ENCODE peak calls at places on chromosomes 1 and 21, in five cellular contexts. Q, H, U, B and K are unnamed samples.

GRCh38 chr1:41239988-41240610 is 2.0 kb downstream of the SCMH1 start:
- DNase-seq in U (no peak), B (no peak), Q (no peak), H (peak; percentile 16), K (no peak)

GRCh38 chr1:233112184-233113008 is 162.0 kb downstream of the NTPCR start:
- DNase-seq in Q (no peak), B (no peak), U (no peak), H (no peak), K (no peak)

GRCh38 chr1:238409947-238410346 is 519.2 kb upstream of the ZP4 start:
- DNase-seq in H (no peak), B (no peak), U (no peak), Q (no peak), K (no peak)

GRCh38 chr1:15357808-15358207 is 51.9 kb upstream of the EFHD2 start:
- DNase-seq in U (no peak), H (no peak), B (no peak), Q (no peak), K (no peak)

GRCh38 chr1:92481598-92482403 is 4.9 kb downstream of the GFI1 start:
- DNase-seq in Q (no peak), U (no peak), B (peak; percentile 20), H (no peak), K (no peak)

GRCh38 chr1:170415734-170416372 is 116.1 kb upstream of the GORAB start:
- DNase-seq in B (no peak), U (no peak), Q (no peak), H (no peak), K (no peak)

GRCh38 chr1:56424744-56425493 is 154.4 kb downstream of the PLPP3 start:
- DNase-seq in Q (peak; percentile 92), B (no peak), U (no peak), H (peak; percentile 43), K (peak; percentile 94)

GRCh38 chr1:237670296-237670695 is 220.4 kb downstream of the ZP4 start:
- DNase-seq in U (no peak), H (peak; percentile 4), Q (no peak), B (no peak), K (no peak)

GRCh38 chr1:42135426-42135825 is 17.8 kb upstream of the GUCA2B start:
- DNase-seq in U (no peak), Q (no peak), H (no peak), B (no peak), K (no peak)

GRCh38 chr1:67053535-67053784 is 488 bp downstream of the SLC35D1 start:
- DNase-seq in Q (peak; percentile 76), H (no peak), U (peak; percentile 52), B (peak; percentile 69), K (no peak)

GRCh38 chr21:46111193-46111571 is 13.3 kb downstream of the COL6A2 start:
- DNase-seq in U (no peak), H (no peak), Q (peak; percentile 49), B (peak; percentile 2), K (no peak)

GRCh38 chr1:159936284-159936904 is 9.0 kb downstream of the IGSF9 start:
- DNase-seq in Q (peak; percentile 77), B (peak; percentile 93), H (peak; percentile 78), U (peak; percentile 91), K (peak; percentile 71)

GRCh38 chr1:5724847-5725246 is 267.4 kb downstream of the NPHP4 start:
- DNase-seq in H (no peak), Q (no peak), B (no peak), U (peak; percentile 14), K (no peak)

GRCh38 chr1:153390938-153391710 is at the start of gene S100A8:
- DNase-seq in U (no peak), B (no peak), Q (peak; percentile 84), H (peak; percentile 82), K (peak; percentile 74)

GRCh38 chr21:15856813-15857212 is 127.0 kb downstream of the USP25 start:
- DNase-seq in H (no peak), B (no peak), U (no peak), Q (no peak), K (no peak)

GRCh38 chr1:16012590-16013219 is 5.1 kb downstream of the HSPB7 start:
- DNase-seq in H (no peak), B (no peak), U (no peak), Q (peak; percentile 95), K (peak; percentile 74)

GRCh38 chr1:177172866-177173265 is 2.1 kb downstream of the BRINP2 start:
- DNase-seq in Q (no peak), B (no peak), U (no peak), H (no peak), K (no peak)

GRCh38 chr1:41652346-41653124 is 168.1 kb upstream of the EDN2 start:
- DNase-seq in B (no peak), Q (no peak), U (no peak), H (no peak), K (no peak)

GRCh38 chr1:157878059-157878458 is 36.5 kb upstream of the CD5L start:
- DNase-seq in H (peak; percentile 33), U (no peak), Q (no peak), B (no peak), K (no peak)

GRCh38 chr1:13809461-13810159 is 109.6 kb downstream of the PRDM2 start:
- DNase-seq in Q (no peak), U (no peak), B (no peak), H (no peak), K (no peak)

GRCh38 chr1:42186172-42186571 is 21.6 kb upstream of the GUCA2A start:
- DNase-seq in Q (no peak), H (no peak), B (no peak), U (no peak), K (no peak)

GRCh38 chr1:226688056-226688748 is 50.9 kb downstream of the ITPKB start:
- DNase-seq in B (no peak), U (peak; percentile 32), Q (no peak), H (no peak), K (no peak)

GRCh38 chr1:147719029-147719703 is 41.2 kb downstream of the GJA5 start:
- DNase-seq in H (no peak), U (no peak), Q (no peak), B (no peak), K (no peak)

GRCh38 chr1:227546598-227547313 is 16.6 kb upstream of the ZNF678 start:
- DNase-seq in U (no peak), Q (no peak), B (no peak), H (no peak), K (no peak)

GRCh38 chr1:154749078-154749760 is 120.9 kb downstream of the KCNN3 start:
- DNase-seq in U (no peak), Q (no peak), H (no peak), B (no peak), K (no peak)

GRCh38 chr1:206556748-206557635 is 49.7 kb downstream of the RASSF5 start:
- DNase-seq in H (peak; percentile 58), Q (peak; percentile 85), B (peak; percentile 47), U (peak; percentile 91), K (peak; percentile 91)

GRCh38 chr1:12810691-12811408 is 19.7 kb downstream of the PRAMEF1 start:
- DNase-seq in H (peak; percentile 27), U (no peak), Q (no peak), B (no peak), K (no peak)

GRCh38 chr1:14095001-14095400 is 395.0 kb downstream of the PRDM2 start:
- DNase-seq in H (peak; percentile 27), B (no peak), Q (no peak), U (no peak), K (no peak)

DNA sequence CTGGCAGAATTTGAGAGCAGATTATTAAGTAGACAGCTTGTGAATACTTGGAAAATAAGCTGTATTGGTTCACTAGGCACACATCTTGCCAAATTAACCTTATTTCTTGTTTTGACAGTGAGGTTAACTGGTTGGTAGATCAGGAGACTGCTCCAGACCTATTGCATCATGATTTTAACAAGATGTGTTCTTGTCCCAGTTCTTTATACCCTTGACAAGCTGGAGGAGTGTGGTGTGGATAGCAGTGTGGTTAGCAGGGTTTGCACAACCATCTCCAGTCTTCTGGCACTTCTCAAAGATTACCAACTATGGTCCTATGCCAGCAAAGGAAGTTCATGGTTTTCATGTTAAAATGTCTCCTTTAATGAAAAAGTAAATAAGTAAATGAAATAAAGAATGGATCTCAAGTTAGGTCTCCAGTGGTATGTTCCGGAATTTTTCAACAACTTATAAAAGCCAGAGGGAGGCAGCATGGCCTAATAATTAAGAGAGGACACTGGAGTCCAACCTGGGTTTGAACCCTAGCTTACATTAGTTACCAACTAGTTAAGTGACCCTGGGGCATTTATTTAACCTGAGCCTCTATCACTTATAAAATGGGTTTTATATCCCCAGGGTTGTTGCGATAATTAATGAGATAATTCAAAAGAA is 34.1 kb downstream of the DDX20 start:
- DNase-seq in H (no peak), U (no peak), Q (no peak), B (no peak), K (no peak)
- TF ChIP-seq CTCF in H (no peak), U (no peak), Q (peak; percentile 25), B (no peak), K (no peak)

GRCh38 chr1:245337829-245338484 is 183.2 kb downstream of the KIF26B start:
- DNase-seq in Q (no peak), H (no peak), B (no peak), U (no peak), K (no peak)
- TF ChIP-seq CTCF in Q (no peak), H (no peak), B (no peak), U (no peak), K (no peak)

DNA sequence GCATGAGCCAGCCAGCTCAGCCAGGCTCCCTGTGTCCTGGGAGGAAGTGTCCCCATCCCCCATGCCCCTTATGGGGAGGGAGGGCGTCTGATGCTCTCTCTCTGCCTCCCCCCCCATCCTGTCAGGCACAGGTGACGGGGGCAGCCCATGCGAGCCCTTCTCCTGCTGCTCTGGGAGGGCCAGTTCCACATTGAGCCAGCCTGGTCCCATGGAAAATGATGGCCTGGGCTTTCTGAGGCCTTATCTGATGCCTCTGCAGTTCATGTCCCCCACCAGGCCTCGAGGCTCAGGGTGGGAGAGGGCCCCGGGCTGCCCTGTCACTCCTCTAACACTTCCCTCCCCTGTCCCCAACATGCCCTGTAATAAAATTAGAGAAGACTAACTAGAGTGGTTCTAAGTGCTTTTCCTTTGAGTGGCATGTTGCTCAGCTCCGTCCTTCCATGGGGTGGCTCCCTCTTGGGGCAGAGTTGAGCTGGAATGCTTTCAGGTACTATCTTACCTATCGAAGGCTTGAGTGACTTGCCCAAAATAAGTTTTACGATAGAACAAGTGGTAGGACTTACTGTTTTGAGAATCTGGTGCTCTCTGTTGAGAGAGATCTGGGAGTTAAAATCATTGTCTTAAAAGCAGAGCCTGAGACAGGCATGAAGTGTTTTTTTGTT is 1.8 kb upstream of the MTFR1L start:
- DNase-seq in Q (no peak), H (no peak), U (no peak), B (no peak), K (no peak)
- TF ChIP-seq CTCF in Q (no peak), H (no peak), U (no peak), B (no peak), K (no peak)

DNA sequence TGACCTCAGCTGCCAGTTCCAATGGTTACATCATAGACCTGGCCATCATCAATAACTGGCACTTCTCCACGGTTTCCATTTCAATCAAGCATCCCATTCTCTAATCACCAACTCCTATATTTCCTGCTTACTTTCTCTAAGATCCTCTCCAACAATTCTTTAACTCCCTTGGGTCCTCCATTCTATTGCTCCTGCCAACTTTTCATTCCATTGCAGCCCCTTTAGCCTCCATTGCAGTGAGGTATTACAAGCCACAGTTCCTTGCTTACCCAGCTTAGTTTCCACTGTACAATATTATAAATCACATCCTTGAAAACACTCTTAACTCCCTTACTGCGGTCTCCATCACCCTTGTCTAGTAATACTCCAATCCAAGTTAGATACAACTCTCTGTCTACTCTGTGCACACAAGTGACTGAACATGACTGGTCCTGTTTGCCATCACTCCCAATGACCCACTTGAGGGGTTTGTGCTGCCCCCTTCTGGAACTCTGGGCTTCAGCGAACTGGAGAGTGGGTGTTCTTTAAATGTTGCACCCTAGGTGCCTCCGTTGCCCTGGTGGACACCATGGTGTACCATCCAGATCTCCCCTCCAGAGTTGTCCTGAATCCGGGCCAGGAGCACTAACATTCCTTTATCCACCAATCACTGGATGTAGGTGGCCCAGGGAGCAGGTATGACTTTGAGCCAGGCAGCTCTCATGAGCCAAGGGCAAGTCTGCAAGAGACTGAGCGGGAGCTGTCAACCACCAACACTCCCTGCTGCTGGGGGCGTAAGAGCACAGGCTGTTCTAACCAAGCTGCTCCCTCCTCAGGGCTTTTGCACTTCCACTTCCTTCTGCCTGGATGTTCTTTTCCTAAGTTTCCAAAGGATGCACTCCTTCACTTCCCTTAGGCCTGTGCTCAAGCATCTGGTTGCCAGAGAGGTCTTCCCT is 3.7 kb upstream of the FNDC7 start:
- DNase-seq in B (no peak), Q (no peak), H (no peak), U (peak; percentile 60), K (no peak)
- TF ChIP-seq CTCF in B (no peak), Q (no peak), H (no peak), U (peak; percentile 49), K (peak; percentile 19)